ENCODE peak calls at places on chromosomes 11 and 22, in eight cellular contexts. One of them, this sample, is unnamed.
A peak's percentile ranks its signal among the peaks of the same experiment; 100 is the strongest.

GRCh38 chr11:20754957-20755356 is 85.6 kb downstream of the NELL1 start:
- DNase-seq in epithelial cell of esophagus: peak; percentile 46
- DNase-seq in left cardiac atrium: no peak
- DNase-seq in T-helper 2 cell: no peak
- DNase-seq in DMS153: no peak
- DNase-seq in activated CD8-positive, alpha-beta memory T cell treated with anti-CD3 and anti-CD28 coated beads, Interleukin-2, amount 50 U/mL, for 48 hours: no peak
- DNase-seq in A172: no peak
- DNase-seq in HFFc6: no peak
- DNase-seq in this sample: peak; percentile 1

GRCh38 chr11:36034572-36035331 is 90.9 kb downstream of the LDLRAD3 start:
- DNase-seq in T-helper 2 cell: no peak
- DNase-seq in epithelial cell of esophagus: peak; percentile 30
- DNase-seq in activated CD8-positive, alpha-beta memory T cell treated with anti-CD3 and anti-CD28 coated beads, Interleukin-2, amount 50 U/mL, for 48 hours: no peak
- DNase-seq in left cardiac atrium: no peak
- DNase-seq in HFFc6: peak; percentile 95
- DNase-seq in DMS153: no peak
- DNase-seq in A172: peak; percentile 88
- DNase-seq in this sample: peak; percentile 4

GRCh38 chr11:112082729-112083128 is 3.8 kb downstream of the TIMM8B start:
- DNase-seq in left cardiac atrium: no peak
- DNase-seq in DMS153: no peak
- DNase-seq in T-helper 2 cell: peak; percentile 58
- DNase-seq in epithelial cell of esophagus: peak; percentile 45
- DNase-seq in HFFc6: peak; percentile 78
- DNase-seq in activated CD8-positive, alpha-beta memory T cell treated with anti-CD3 and anti-CD28 coated beads, Interleukin-2, amount 50 U/mL, for 48 hours: no peak
- DNase-seq in A172: peak; percentile 59
- DNase-seq in this sample: peak; percentile 29

GRCh38 chr22:46063861-46064235 is 86.5 kb upstream of the PPARA start:
- DNase-seq in T-helper 2 cell: no peak
- DNase-seq in epithelial cell of esophagus: no peak
- DNase-seq in HFFc6: no peak
- DNase-seq in activated CD8-positive, alpha-beta memory T cell treated with anti-CD3 and anti-CD28 coated beads, Interleukin-2, amount 50 U/mL, for 48 hours: no peak
- DNase-seq in A172: peak; percentile 58
- DNase-seq in left cardiac atrium: peak; percentile 11
- DNase-seq in DMS153: peak; percentile 88
- DNase-seq in this sample: no peak

GRCh38 chr11:6351782-6352181 is 31.5 kb upstream of the CAVIN3 start:
- DNase-seq in T-helper 2 cell: peak; percentile 55
- DNase-seq in A172: no peak
- DNase-seq in activated CD8-positive, alpha-beta memory T cell treated with anti-CD3 and anti-CD28 coated beads, Interleukin-2, amount 50 U/mL, for 48 hours: no peak
- DNase-seq in HFFc6: no peak
- DNase-seq in left cardiac atrium: no peak
- DNase-seq in epithelial cell of esophagus: peak; percentile 6
- DNase-seq in DMS153: no peak
- DNase-seq in this sample: no peak

GRCh38 chr11:823441-824291 is 4.1 kb upstream of the CRACR2B start:
- DNase-seq in activated CD8-positive, alpha-beta memory T cell treated with anti-CD3 and anti-CD28 coated beads, Interleukin-2, amount 50 U/mL, for 48 hours: no peak
- DNase-seq in A172: no peak
- DNase-seq in T-helper 2 cell: no peak
- DNase-seq in epithelial cell of esophagus: no peak
- DNase-seq in left cardiac atrium: no peak
- DNase-seq in DMS153: peak; percentile 22
- DNase-seq in HFFc6: no peak
- DNase-seq in this sample: no peak

GRCh38 chr11:58647141-58647699 is 24.8 kb downstream of the CNTF start:
- DNase-seq in left cardiac atrium: no peak
- DNase-seq in epithelial cell of esophagus: no peak
- DNase-seq in DMS153: no peak
- DNase-seq in HFFc6: no peak
- DNase-seq in activated CD8-positive, alpha-beta memory T cell treated with anti-CD3 and anti-CD28 coated beads, Interleukin-2, amount 50 U/mL, for 48 hours: no peak
- DNase-seq in T-helper 2 cell: no peak
- DNase-seq in A172: no peak
- DNase-seq in this sample: no peak

GRCh38 chr11:13343931-13344717 is 66.5 kb downstream of the BMAL1 start:
- DNase-seq in DMS153: peak; percentile 60
- DNase-seq in T-helper 2 cell: peak; percentile 74
- DNase-seq in activated CD8-positive, alpha-beta memory T cell treated with anti-CD3 and anti-CD28 coated beads, Interleukin-2, amount 50 U/mL, for 48 hours: peak; percentile 80
- DNase-seq in epithelial cell of esophagus: peak; percentile 81
- DNase-seq in A172: peak; percentile 76
- DNase-seq in HFFc6: peak; percentile 65
- DNase-seq in left cardiac atrium: peak; percentile 70
- DNase-seq in this sample: peak; percentile 31

GRCh38 chr11:9662273-9662672 is 1.6 kb upstream of the SWAP70 start:
- DNase-seq in DMS153: no peak
- DNase-seq in HFFc6: no peak
- DNase-seq in epithelial cell of esophagus: no peak
- DNase-seq in T-helper 2 cell: peak; percentile 9
- DNase-seq in activated CD8-positive, alpha-beta memory T cell treated with anti-CD3 and anti-CD28 coated beads, Interleukin-2, amount 50 U/mL, for 48 hours: no peak
- DNase-seq in left cardiac atrium: no peak
- DNase-seq in A172: no peak
- DNase-seq in this sample: no peak

GRCh38 chr11:1225386-1226225 is 2.7 kb downstream of the MUC5B start:
- DNase-seq in activated CD8-positive, alpha-beta memory T cell treated with anti-CD3 and anti-CD28 coated beads, Interleukin-2, amount 50 U/mL, for 48 hours: no peak
- DNase-seq in A172: no peak
- DNase-seq in left cardiac atrium: peak; percentile 19
- DNase-seq in T-helper 2 cell: no peak
- DNase-seq in HFFc6: no peak
- DNase-seq in DMS153: no peak
- DNase-seq in epithelial cell of esophagus: no peak
- DNase-seq in this sample: peak; percentile 0

GRCh38 chr22:20591660-20592310 is 84.4 kb downstream of the MED15 start:
- DNase-seq in left cardiac atrium: no peak
- DNase-seq in HFFc6: peak; percentile 46
- DNase-seq in activated CD8-positive, alpha-beta memory T cell treated with anti-CD3 and anti-CD28 coated beads, Interleukin-2, amount 50 U/mL, for 48 hours: no peak
- DNase-seq in A172: no peak
- DNase-seq in DMS153: peak; percentile 20
- DNase-seq in epithelial cell of esophagus: peak; percentile 44
- DNase-seq in T-helper 2 cell: no peak
- DNase-seq in this sample: no peak

GRCh38 chr22:41380993-41381328 is 781 bp upstream of the TEF start:
- DNase-seq in epithelial cell of esophagus: peak; percentile 61
- DNase-seq in activated CD8-positive, alpha-beta memory T cell treated with anti-CD3 and anti-CD28 coated beads, Interleukin-2, amount 50 U/mL, for 48 hours: no peak
- DNase-seq in HFFc6: peak; percentile 70
- DNase-seq in T-helper 2 cell: no peak
- DNase-seq in DMS153: peak; percentile 61
- DNase-seq in A172: peak; percentile 65
- DNase-seq in left cardiac atrium: peak; percentile 85
- DNase-seq in this sample: peak; percentile 82

GRCh38 chr11:130431337-130431773 is 2.9 kb upstream of the ADAMTS8 start:
- DNase-seq in activated CD8-positive, alpha-beta memory T cell treated with anti-CD3 and anti-CD28 coated beads, Interleukin-2, amount 50 U/mL, for 48 hours: peak; percentile 83
- DNase-seq in epithelial cell of esophagus: peak; percentile 77
- DNase-seq in T-helper 2 cell: peak; percentile 53
- DNase-seq in DMS153: peak; percentile 37
- DNase-seq in left cardiac atrium: peak; percentile 69
- DNase-seq in A172: peak; percentile 46
- DNase-seq in HFFc6: peak; percentile 40
- DNase-seq in this sample: peak; percentile 47

GRCh38 chr11:130499828-130500227 is 51.4 kb downstream of the ADAMTS15 start:
- DNase-seq in epithelial cell of esophagus: peak; percentile 21
- DNase-seq in T-helper 2 cell: no peak
- DNase-seq in activated CD8-positive, alpha-beta memory T cell treated with anti-CD3 and anti-CD28 coated beads, Interleukin-2, amount 50 U/mL, for 48 hours: no peak
- DNase-seq in A172: no peak
- DNase-seq in DMS153: no peak
- DNase-seq in left cardiac atrium: no peak
- DNase-seq in HFFc6: no peak
- DNase-seq in this sample: no peak

GRCh38 chr11:44516688-44517301 is 48.7 kb upstream of the CD82 start:
- DNase-seq in HFFc6: no peak
- DNase-seq in epithelial cell of esophagus: no peak
- DNase-seq in activated CD8-positive, alpha-beta memory T cell treated with anti-CD3 and anti-CD28 coated beads, Interleukin-2, amount 50 U/mL, for 48 hours: no peak
- DNase-seq in left cardiac atrium: no peak
- DNase-seq in DMS153: no peak
- DNase-seq in A172: no peak
- DNase-seq in T-helper 2 cell: no peak
- DNase-seq in this sample: no peak

GRCh38 chr11:5159806-5160205 is 5.2 kb upstream of the OR52A1 start:
- DNase-seq in A172: no peak
- DNase-seq in HFFc6: no peak
- DNase-seq in T-helper 2 cell: no peak
- DNase-seq in left cardiac atrium: no peak
- DNase-seq in epithelial cell of esophagus: no peak
- DNase-seq in activated CD8-positive, alpha-beta memory T cell treated with anti-CD3 and anti-CD28 coated beads, Interleukin-2, amount 50 U/mL, for 48 hours: no peak
- DNase-seq in DMS153: no peak
- DNase-seq in this sample: no peak

GRCh38 chr11:29773656-29774264 is 243.1 kb downstream of the KCNA4 start:
- DNase-seq in DMS153: no peak
- DNase-seq in A172: no peak
- DNase-seq in T-helper 2 cell: no peak
- DNase-seq in left cardiac atrium: peak; percentile 39
- DNase-seq in epithelial cell of esophagus: peak; percentile 94
- DNase-seq in HFFc6: no peak
- DNase-seq in activated CD8-positive, alpha-beta memory T cell treated with anti-CD3 and anti-CD28 coated beads, Interleukin-2, amount 50 U/mL, for 48 hours: no peak
- DNase-seq in this sample: no peak

GRCh38 chr22:19865141-19865829 is 10.6 kb upstream of the GNB1L start:
- DNase-seq in left cardiac atrium: no peak
- DNase-seq in epithelial cell of esophagus: no peak
- DNase-seq in DMS153: no peak
- DNase-seq in A172: no peak
- DNase-seq in HFFc6: no peak
- DNase-seq in T-helper 2 cell: no peak
- DNase-seq in activated CD8-positive, alpha-beta memory T cell treated with anti-CD3 and anti-CD28 coated beads, Interleukin-2, amount 50 U/mL, for 48 hours: no peak
- DNase-seq in this sample: no peak

GRCh38 chr11:3000032-3000961 is 8.2 kb upstream of the NAP1L4 start:
- DNase-seq in A172: peak; percentile 83
- DNase-seq in DMS153: peak; percentile 89
- DNase-seq in HFFc6: no peak
- DNase-seq in activated CD8-positive, alpha-beta memory T cell treated with anti-CD3 and anti-CD28 coated beads, Interleukin-2, amount 50 U/mL, for 48 hours: no peak
- DNase-seq in epithelial cell of esophagus: peak; percentile 97
- DNase-seq in left cardiac atrium: peak; percentile 76
- DNase-seq in T-helper 2 cell: no peak
- DNase-seq in this sample: peak; percentile 89

GRCh38 chr11:33773399-33774355 is 643 bp downstream of the FBXO3 start:
- DNase-seq in HFFc6: peak; percentile 22
- DNase-seq in A172: peak; percentile 13
- DNase-seq in T-helper 2 cell: peak; percentile 70
- DNase-seq in activated CD8-positive, alpha-beta memory T cell treated with anti-CD3 and anti-CD28 coated beads, Interleukin-2, amount 50 U/mL, for 48 hours: peak; percentile 60
- DNase-seq in left cardiac atrium: peak; percentile 30
- DNase-seq in epithelial cell of esophagus: peak; percentile 38
- DNase-seq in DMS153: no peak
- DNase-seq in this sample: peak; percentile 15

GRCh38 chr11:34266090-34266912 is 91.5 kb downstream of the ABTB2 start:
- DNase-seq in T-helper 2 cell: no peak
- DNase-seq in A172: peak; percentile 92
- DNase-seq in left cardiac atrium: peak; percentile 58
- DNase-seq in HFFc6: peak; percentile 77
- DNase-seq in DMS153: no peak
- DNase-seq in activated CD8-positive, alpha-beta memory T cell treated with anti-CD3 and anti-CD28 coated beads, Interleukin-2, amount 50 U/mL, for 48 hours: no peak
- DNase-seq in epithelial cell of esophagus: peak; percentile 35
- DNase-seq in this sample: peak; percentile 83

GRCh38 chr11:75465701-75466531 is 32.9 kb upstream of the KLHL35 start:
- DNase-seq in A172: peak; percentile 31
- DNase-seq in DMS153: no peak
- DNase-seq in T-helper 2 cell: no peak
- DNase-seq in HFFc6: peak; percentile 35
- DNase-seq in epithelial cell of esophagus: no peak
- DNase-seq in activated CD8-positive, alpha-beta memory T cell treated with anti-CD3 and anti-CD28 coated beads, Interleukin-2, amount 50 U/mL, for 48 hours: no peak
- DNase-seq in left cardiac atrium: no peak
- DNase-seq in this sample: no peak

GRCh38 chr11:6531267-6531752 is 34.2 kb downstream of the DNHD1 start:
- DNase-seq in A172: peak; percentile 50
- DNase-seq in DMS153: no peak
- DNase-seq in T-helper 2 cell: peak; percentile 53
- DNase-seq in activated CD8-positive, alpha-beta memory T cell treated with anti-CD3 and anti-CD28 coated beads, Interleukin-2, amount 50 U/mL, for 48 hours: no peak
- DNase-seq in HFFc6: peak; percentile 56
- DNase-seq in left cardiac atrium: no peak
- DNase-seq in epithelial cell of esophagus: peak; percentile 58
- DNase-seq in this sample: no peak

GRCh38 chr22:33389927-33390326 is 331.7 kb upstream of the SYN3 start:
- DNase-seq in A172: no peak
- DNase-seq in epithelial cell of esophagus: no peak
- DNase-seq in HFFc6: no peak
- DNase-seq in DMS153: no peak
- DNase-seq in T-helper 2 cell: no peak
- DNase-seq in activated CD8-positive, alpha-beta memory T cell treated with anti-CD3 and anti-CD28 coated beads, Interleukin-2, amount 50 U/mL, for 48 hours: no peak
- DNase-seq in left cardiac atrium: no peak
- DNase-seq in this sample: no peak

GRCh38 chr11:8906629-8907028 is 4.4 kb upstream of the AKIP1 start:
- DNase-seq in epithelial cell of esophagus: peak; percentile 87
- DNase-seq in T-helper 2 cell: no peak
- DNase-seq in left cardiac atrium: no peak
- DNase-seq in HFFc6: peak; percentile 52
- DNase-seq in DMS153: no peak
- DNase-seq in activated CD8-positive, alpha-beta memory T cell treated with anti-CD3 and anti-CD28 coated beads, Interleukin-2, amount 50 U/mL, for 48 hours: no peak
- DNase-seq in A172: peak; percentile 85
- DNase-seq in this sample: no peak

GRCh38 chr11:12556788-12557384 is 117.3 kb upstream of the TEAD1 start:
- DNase-seq in HFFc6: peak; percentile 85
- DNase-seq in left cardiac atrium: peak; percentile 84
- DNase-seq in DMS153: no peak
- DNase-seq in activated CD8-positive, alpha-beta memory T cell treated with anti-CD3 and anti-CD28 coated beads, Interleukin-2, amount 50 U/mL, for 48 hours: no peak
- DNase-seq in T-helper 2 cell: no peak
- DNase-seq in A172: peak; percentile 91
- DNase-seq in epithelial cell of esophagus: peak; percentile 65
- DNase-seq in this sample: peak; percentile 92

GRCh38 chr11:76228122-76229000 is 22.1 kb upstream of the WNT11 start:
- DNase-seq in epithelial cell of esophagus: no peak
- DNase-seq in HFFc6: no peak
- DNase-seq in activated CD8-positive, alpha-beta memory T cell treated with anti-CD3 and anti-CD28 coated beads, Interleukin-2, amount 50 U/mL, for 48 hours: no peak
- DNase-seq in A172: no peak
- DNase-seq in DMS153: no peak
- DNase-seq in T-helper 2 cell: no peak
- DNase-seq in left cardiac atrium: no peak
- DNase-seq in this sample: no peak

GRCh38 chr22:20607157-20607907 is 99.9 kb downstream of the MED15 start:
- DNase-seq in A172: no peak
- DNase-seq in DMS153: no peak
- DNase-seq in epithelial cell of esophagus: no peak
- DNase-seq in T-helper 2 cell: no peak
- DNase-seq in HFFc6: no peak
- DNase-seq in left cardiac atrium: no peak
- DNase-seq in activated CD8-positive, alpha-beta memory T cell treated with anti-CD3 and anti-CD28 coated beads, Interleukin-2, amount 50 U/mL, for 48 hours: peak; percentile 50
- DNase-seq in this sample: no peak

GRCh38 chr11:109019342-109019936 is 354.6 kb downstream of the DDX10 start:
- DNase-seq in HFFc6: no peak
- DNase-seq in activated CD8-positive, alpha-beta memory T cell treated with anti-CD3 and anti-CD28 coated beads, Interleukin-2, amount 50 U/mL, for 48 hours: no peak
- DNase-seq in epithelial cell of esophagus: no peak
- DNase-seq in A172: no peak
- DNase-seq in DMS153: no peak
- DNase-seq in T-helper 2 cell: no peak
- DNase-seq in left cardiac atrium: no peak
- DNase-seq in this sample: no peak

GRCh38 chr22:23183107-23183698 is 2.9 kb downstream of the BCR start:
- DNase-seq in epithelial cell of esophagus: peak; percentile 63
- DNase-seq in activated CD8-positive, alpha-beta memory T cell treated with anti-CD3 and anti-CD28 coated beads, Interleukin-2, amount 50 U/mL, for 48 hours: no peak
- DNase-seq in HFFc6: no peak
- DNase-seq in A172: peak; percentile 42
- DNase-seq in left cardiac atrium: peak; percentile 69
- DNase-seq in DMS153: no peak
- DNase-seq in T-helper 2 cell: no peak
- DNase-seq in this sample: peak; percentile 78

GRCh38 chr11:47797633-47798032 is 30.5 kb upstream of the FNBP4 start:
- DNase-seq in T-helper 2 cell: peak; percentile 84
- DNase-seq in HFFc6: peak; percentile 74
- DNase-seq in DMS153: no peak
- DNase-seq in left cardiac atrium: no peak
- DNase-seq in epithelial cell of esophagus: peak; percentile 70
- DNase-seq in A172: peak; percentile 91
- DNase-seq in activated CD8-positive, alpha-beta memory T cell treated with anti-CD3 and anti-CD28 coated beads, Interleukin-2, amount 50 U/mL, for 48 hours: no peak
- DNase-seq in this sample: no peak

GRCh38 chr11:122981388-122982264 is at the start of gene BSX:
- DNase-seq in HFFc6: peak; percentile 4
- DNase-seq in epithelial cell of esophagus: peak; percentile 59
- DNase-seq in left cardiac atrium: peak; percentile 63
- DNase-seq in A172: peak; percentile 21
- DNase-seq in activated CD8-positive, alpha-beta memory T cell treated with anti-CD3 and anti-CD28 coated beads, Interleukin-2, amount 50 U/mL, for 48 hours: peak; percentile 88
- DNase-seq in T-helper 2 cell: peak; percentile 45
- DNase-seq in DMS153: peak; percentile 70
- DNase-seq in this sample: peak; percentile 61

GRCh38 chr22:42156121-42156520 is 25.5 kb upstream of the CYP2D6 start:
- DNase-seq in left cardiac atrium: no peak
- DNase-seq in activated CD8-positive, alpha-beta memory T cell treated with anti-CD3 and anti-CD28 coated beads, Interleukin-2, amount 50 U/mL, for 48 hours: no peak
- DNase-seq in HFFc6: no peak
- DNase-seq in epithelial cell of esophagus: peak; percentile 84
- DNase-seq in T-helper 2 cell: no peak
- DNase-seq in A172: no peak
- DNase-seq in DMS153: no peak
- DNase-seq in this sample: no peak

GRCh38 chr22:29265929-29266328 is 1.9 kb downstream of the RHBDD3 start:
- DNase-seq in activated CD8-positive, alpha-beta memory T cell treated with anti-CD3 and anti-CD28 coated beads, Interleukin-2, amount 50 U/mL, for 48 hours: no peak
- DNase-seq in A172: no peak
- DNase-seq in epithelial cell of esophagus: no peak
- DNase-seq in DMS153: no peak
- DNase-seq in HFFc6: no peak
- DNase-seq in left cardiac atrium: no peak
- DNase-seq in T-helper 2 cell: no peak
- DNase-seq in this sample: no peak

This sample was measured in MG63.